ENCODE peak calls at places on chromosomes 5 and 9, in seven cellular contexts. M, A, U, C, D, T and R are unnamed samples.

GRCh38 chr5:35626108-35626507 is 8.4 kb downstream of the SPEF2 start:
- DNase-seq in M (no peak), A (no peak), U (peak; percentile 21), C (no peak), D (no peak), T (no peak), R (peak; percentile 17)

GRCh38 chr9:34627716-34628655 is 880 bp downstream of the ARID3C start:
- DNase-seq in M (no peak), A (no peak), U (no peak), C (no peak), D (no peak), T (no peak), R (no peak)

GRCh38 chr9:13860019-13860418 is 453.9 kb downstream of the NFIB start:
- DNase-seq in M (no peak), A (no peak), U (peak; percentile 95), C (no peak), D (no peak), T (no peak), R (no peak)

GRCh38 chr9:136881691-136882108 is 4.6 kb upstream of the TRAF2 start:
- DNase-seq in M (no peak), A (no peak), U (no peak), C (no peak), D (peak; percentile 36), T (peak; percentile 10), R (no peak)

GRCh38 chr9:122386316-122386872 is 15.6 kb downstream of the PTGS1 start:
- DNase-seq in M (no peak), A (no peak), U (no peak), C (no peak), D (no peak), T (no peak), R (no peak)

GRCh38 chr5:180395540-180396274 is 42.6 kb upstream of the GFPT2 start:
- DNase-seq in M (no peak), A (no peak), U (no peak), C (no peak), D (no peak), T (no peak), R (no peak)

GRCh38 chr9:74499770-74500583 is 2.8 kb downstream of the RORB start:
- DNase-seq in M (no peak), A (no peak), U (no peak), C (no peak), D (no peak), T (no peak), R (no peak)

GRCh38 chr9:69386651-69387050 is 61.6 kb downstream of the ENTREP1 start:
- DNase-seq in M (no peak), A (no peak), U (no peak), C (no peak), D (no peak), T (no peak), R (no peak)

GRCh38 chr9:93286252-93287188 is 102.6 kb downstream of the WNK2 start:
- DNase-seq in M (no peak), A (no peak), U (no peak), C (no peak), D (no peak), T (no peak), R (no peak)

GRCh38 chr9:6811436-6811835 is 53.7 kb downstream of the KDM4C start:
- DNase-seq in M (no peak), A (no peak), U (peak; percentile 27), C (no peak), D (no peak), T (no peak), R (no peak)

GRCh38 chr5:1801061-1801953 is at the start of gene NDUFS6:
- DNase-seq in M (peak; percentile 74), A (peak; percentile 75), U (peak; percentile 69), C (peak; percentile 78), D (peak; percentile 69), T (peak; percentile 80), R (no peak)

GRCh38 chr5:177595026-177595585 is 3.1 kb downstream of the TMED9 start:
- DNase-seq in M (no peak), A (no peak), U (no peak), C (no peak), D (no peak), T (no peak), R (no peak)

GRCh38 chr9:123617952-123618678 is 262.1 kb downstream of the CRB2 start:
- DNase-seq in M (no peak), A (no peak), U (no peak), C (no peak), D (no peak), T (no peak), R (no peak)

GRCh38 chr5:141870871-141871270 is 7.3 kb downstream of the PCDH1 start:
- DNase-seq in M (no peak), A (no peak), U (peak; percentile 64), C (no peak), D (no peak), T (no peak), R (no peak)

GRCh38 chr9:97954550-97954989 is 16.6 kb upstream of the HEMGN start:
- DNase-seq in M (peak; percentile 53), A (peak; percentile 43), U (peak; percentile 32), C (peak; percentile 60), D (peak; percentile 52), T (no peak), R (no peak)

GRCh38 chr5:89012361-89012760 is 129.4 kb upstream of the MEF2C start:
- DNase-seq in M (no peak), A (no peak), U (no peak), C (no peak), D (no peak), T (no peak), R (no peak)

GRCh38 chr9:4739587-4740372 is 1.2 kb downstream of the AK3 start:
- DNase-seq in M (peak; percentile 31), A (no peak), U (peak; percentile 29), C (no peak), D (peak; percentile 19), T (no peak), R (no peak)

GRCh38 chr5:56183507-56183906 is 49.6 kb downstream of the ANKRD55 start:
- DNase-seq in M (peak; percentile 23), A (no peak), U (peak; percentile 97), C (no peak), D (peak; percentile 92), T (no peak), R (peak; percentile 81)

GRCh38 chr5:1003296-1003937 is 5.2 kb upstream of the NKD2 start:
- DNase-seq in M (no peak), A (no peak), U (peak; percentile 31), C (no peak), D (no peak), T (no peak), R (no peak)

GRCh38 chr9:75826292-75826691 is 64.2 kb upstream of the PCSK5 start:
- DNase-seq in M (no peak), A (no peak), U (no peak), C (no peak), D (no peak), T (no peak), R (no peak)

GRCh38 chr9:130183133-130183762 is 11.0 kb downstream of the NCS1 start:
- DNase-seq in M (no peak), A (no peak), U (peak; percentile 56), C (no peak), D (peak; percentile 82), T (no peak), R (peak; percentile 44)

GRCh38 chr9:128886211-128886826 is 4.4 kb downstream of the LRRC8A start:
- DNase-seq in M (peak; percentile 55), A (no peak), U (peak; percentile 50), C (no peak), D (no peak), T (no peak), R (no peak)

GRCh38 chr5:80215523-80215922 is 40.3 kb downstream of the SERINC5 start:
- DNase-seq in M (no peak), A (no peak), U (no peak), C (no peak), D (no peak), T (no peak), R (no peak)

GRCh38 chr9:120934271-120934670 is 7.7 kb upstream of the TRAF1 start:
- DNase-seq in M (peak; percentile 48), A (no peak), U (no peak), C (no peak), D (no peak), T (no peak), R (no peak)

GRCh38 chr9:124180557-124180956 is 77.2 kb upstream of the NEK6 start:
- DNase-seq in M (no peak), A (no peak), U (peak; percentile 50), C (no peak), D (no peak), T (peak; percentile 57), R (no peak)

GRCh38 chr5:66757834-66758396 is 161.7 kb downstream of the MAST4 start:
- DNase-seq in M (no peak), A (no peak), U (no peak), C (no peak), D (no peak), T (no peak), R (no peak)

GRCh38 chr5:27316283-27316675 is 277.9 kb upstream of the CDH9 start:
- DNase-seq in M (no peak), A (no peak), U (peak; percentile 73), C (no peak), D (peak; percentile 9), T (no peak), R (peak; percentile 66)

GRCh38 chr9:5582835-5583195 is 46.1 kb upstream of the RIC1 start:
- DNase-seq in M (no peak), A (no peak), U (peak; percentile 87), C (peak; percentile 72), D (peak; percentile 68), T (no peak), R (peak; percentile 26)

GRCh38 chr5:107519900-107520354 is 150.8 kb downstream of the EFNA5 start:
- DNase-seq in M (no peak), A (no peak), U (peak; percentile 68), C (no peak), D (no peak), T (no peak), R (no peak)